ENCODE peak calls at places on chromosome 13, in four cellular contexts. J is cardiac muscle cell, H is Peyer's patch, R is psoas muscle. B is an unnamed sample.

GRCh38 chr13:51921790-51922740 is 60.3 kb downstream of the CCDC70 start:
- DNase-seq in R (no peak), H (no peak), J (no peak), B (no peak)

GRCh38 chr13:27922974-27923612 is 3.3 kb downstream of the PDX1 start:
- DNase-seq in J (no peak), H (no peak), R (no peak), B (no peak)

GRCh38 chr13:27354379-27354778 is 70.0 kb upstream of the GTF3A start:
- DNase-seq in R (no peak), H (no peak), J (no peak), B (no peak)

GRCh38 chr13:43942301-43942700 is 62.6 kb downstream of the LACC1 start:
- DNase-seq in J (no peak), R (no peak), H (no peak), B (no peak)

GRCh38 chr13:27860743-27861142 is 59.1 kb upstream of the PDX1 start:
- DNase-seq in J (peak; percentile 35), H (no peak), R (no peak), B (no peak)

GRCh38 chr13:24644051-24644450 is 36.2 kb upstream of the ATP12A start:
- DNase-seq in R (no peak), J (no peak), H (no peak), B (no peak)

GRCh38 chr13:43489168-43489730 is 297.5 kb downstream of the ENOX1 start:
- DNase-seq in J (no peak), R (peak; percentile 50), H (no peak), B (no peak)

GRCh38 chr13:100855151-100855550 is 180.6 kb upstream of the TMTC4 start:
- DNase-seq in J (no peak), H (no peak), R (no peak), B (no peak)

GRCh38 chr13:28046981-28047380 is 53.4 kb downstream of the FLT3 start:
- DNase-seq in R (no peak), H (no peak), J (no peak), B (no peak)

GRCh38 chr13:59468396-59468795 is 695.3 kb downstream of the DIAPH3 start:
- DNase-seq in R (no peak), H (no peak), J (peak; percentile 9), B (no peak)

GRCh38 chr13:29758591-29759114 is 91.8 kb downstream of the UBL3 start:
- DNase-seq in R (no peak), J (no peak), H (no peak), B (no peak)

GRCh38 chr13:21550918-21551317 is 53.1 kb downstream of the MICU2 start:
- DNase-seq in H (no peak), R (no peak), J (no peak), B (no peak)

GRCh38 chr13:107767119-107767518 is 448.2 kb downstream of the LIG4 start:
- DNase-seq in R (no peak), H (no peak), J (no peak), B (no peak)

GRCh38 chr13:31929031-31929770 is 102.4 kb upstream of the FRY start:
- DNase-seq in H (no peak), R (no peak), J (no peak), B (no peak)

GRCh38 chr13:72137782-72138181 is 270.8 kb upstream of the DACH1 start:
- DNase-seq in H (no peak), J (no peak), R (no peak), B (no peak)

GRCh38 chr13:111031531-111031961 is 83.6 kb upstream of the ARHGEF7 start:
- DNase-seq in J (no peak), R (peak; percentile 75), H (no peak), B (no peak)

GRCh38 chr13:102440259-102440936 is 38.5 kb upstream of the FGF14 start:
- DNase-seq in J (no peak), H (no peak), R (no peak), B (no peak)

GRCh38 chr13:46229251-46229650 is 17.5 kb downstream of the LRRC63 start:
- DNase-seq in R (no peak), H (no peak), J (no peak), B (no peak)

GRCh38 chr13:106851251-106851650 is 283.3 kb upstream of the ARGLU1 start:
- DNase-seq in J (no peak), H (no peak), R (no peak), B (no peak)

GRCh38 chr13:82647540-82647939 is 1234.7 kb downstream of the SLITRK1 start:
- DNase-seq in J (no peak), H (no peak), R (no peak), B (no peak)

GRCh38 chr13:54709546-54709945 is 1680.9 kb downstream of the OLFM4 start:
- DNase-seq in H (no peak), R (no peak), J (no peak), B (no peak)

GRCh38 chr13:70255406-70255991 is 147.2 kb upstream of the KLHL1 start:
- DNase-seq in R (no peak), H (no peak), J (no peak), B (no peak)

GRCh38 chr13:46679369-46680180 is 117.4 kb downstream of the ESD start:
- DNase-seq in J (no peak), H (no peak), R (no peak), B (peak; percentile 53)

GRCh38 chr13:109576331-109576813 is 210.0 kb downstream of the IRS2 start:
- DNase-seq in J (no peak), H (no peak), R (no peak), B (no peak)

GRCh38 chr13:93218583-93218982 is 8.0 kb upstream of the GPC6 start:
- DNase-seq in H (no peak), J (no peak), R (no peak), B (no peak)

GRCh38 chr13:44422755-44423643 is 49.4 kb downstream of the SERP2 start:
- DNase-seq in H (no peak), R (no peak), J (no peak), B (no peak)

GRCh38 chr13:51728972-51729371 is 75.0 kb downstream of the DHRS12 start:
- DNase-seq in R (no peak), J (no peak), H (no peak), B (no peak)

GRCh38 chr13:109454167-109454917 is 332.0 kb downstream of the IRS2 start:
- DNase-seq in R (no peak), J (no peak), H (no peak), B (no peak)

GRCh38 chr13:104993708-104994107 is 1541.8 kb downstream of the EFNB2 start:
- DNase-seq in H (no peak), J (peak; percentile 3), R (no peak), B (no peak)

GRCh38 chr13:100828226-100828625 is 153.6 kb upstream of the TMTC4 start:
- DNase-seq in R (no peak), J (peak; percentile 5), H (no peak), B (no peak)

GRCh38 chr13:23979361-23980159 is 82.3 kb upstream of the C1QTNF9B start:
- DNase-seq in J (peak; percentile 83), R (peak; percentile 83), H (peak; percentile 70), B (peak; percentile 51)

GRCh38 chr13:28181413-28181812 is 43.1 kb downstream of the PAN3 start:
- DNase-seq in J (no peak), H (no peak), R (no peak), B (no peak)

DNA sequence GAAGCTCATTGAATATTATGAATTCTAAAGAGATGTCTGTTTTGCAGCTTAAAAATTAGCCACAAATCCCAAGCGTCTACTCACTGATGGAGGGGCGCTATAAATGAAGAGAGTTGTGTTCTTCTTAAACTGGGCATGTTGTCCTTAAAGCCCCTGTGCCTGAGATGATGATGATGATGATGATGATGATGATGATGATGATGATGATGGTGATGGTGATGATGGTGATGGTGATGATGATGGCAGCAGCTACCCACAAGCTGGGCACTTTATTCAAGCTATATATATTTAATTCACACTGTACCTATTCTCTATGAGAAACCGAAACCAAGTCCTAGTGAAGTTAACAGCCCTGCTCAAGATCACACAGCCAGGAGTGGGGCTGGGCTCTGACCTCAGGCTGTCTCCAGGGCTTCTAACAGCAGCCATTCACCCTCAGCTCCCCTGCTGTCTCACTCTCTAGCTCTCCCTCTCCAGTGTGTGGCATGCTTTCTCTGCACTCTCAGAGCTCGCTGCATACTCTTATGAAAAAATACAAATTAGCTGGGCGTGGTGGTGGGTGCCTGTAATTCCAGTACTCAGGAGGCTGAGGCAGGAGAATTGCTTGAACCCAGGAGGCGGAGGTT is 169.0 kb downstream of the SHISA2 start:
- DNase-seq in J (no peak), R (no peak), H (no peak), B (peak; percentile 20)
- H3K27me3 ChIP-seq in J (no peaks in the 10 kb centered on the region), R (no peaks in the 10 kb centered on the region), H (no peaks in the 10 kb centered on the region), B (no peaks in the 10 kb centered on the region)

GRCh38 chr13:112994084-112994780 is 25.2 kb downstream of the MCF2L start:
- DNase-seq in J (no peak), H (peak; percentile 65), R (no peak), B (no peak)
- H3K4me1 ChIP-seq in J (peaks cover 5% of the 10 kb centered on the region), H (no peaks in the 10 kb centered on the region), R (no peaks in the 10 kb centered on the region), B (no peaks in the 10 kb centered on the region)

GRCh38 chr13:38656699-38657098 is 30.2 kb upstream of the FREM2 start:
- DNase-seq in H (no peak), R (no peak), J (no peak), B (no peak)

GRCh38 chr13:38662362-38662761 is 24.5 kb upstream of the FREM2 start:
- DNase-seq in R (no peak), H (no peak), J (peak; percentile 56), B (no peak)

GRCh38 chr13:38661276-38661675 is 25.6 kb upstream of the FREM2 start:
- DNase-seq in R (no peak), H (no peak), J (no peak), B (no peak)

DNA sequence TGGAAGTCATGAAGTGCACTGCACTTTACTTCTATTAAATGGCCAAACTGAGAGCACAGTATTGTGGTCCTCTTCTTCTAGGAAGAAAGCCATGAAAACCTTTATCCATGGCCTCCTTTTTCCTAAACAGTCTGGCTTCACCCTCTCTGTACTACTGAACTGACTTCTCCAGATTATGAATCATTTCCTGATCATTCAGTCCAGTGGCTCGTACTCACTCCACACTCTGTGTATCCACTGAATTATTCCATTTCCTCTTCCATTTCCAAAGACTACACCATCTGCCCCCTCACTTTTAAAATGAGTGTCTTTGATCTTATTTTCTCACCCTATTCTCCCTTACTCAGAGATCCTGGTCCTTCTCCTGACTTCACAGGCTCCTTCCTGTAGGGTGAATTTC is 29.7 kb upstream of the FREM2 start:
- DNase-seq in H (no peak), J (no peak), R (no peak), B (no peak)
- H3K27me3 ChIP-seq in H (no peaks in the 10 kb centered on the region), J (no peaks in the 10 kb centered on the region), R (no peaks in the 10 kb centered on the region), B (no peaks in the 10 kb centered on the region)

DNA sequence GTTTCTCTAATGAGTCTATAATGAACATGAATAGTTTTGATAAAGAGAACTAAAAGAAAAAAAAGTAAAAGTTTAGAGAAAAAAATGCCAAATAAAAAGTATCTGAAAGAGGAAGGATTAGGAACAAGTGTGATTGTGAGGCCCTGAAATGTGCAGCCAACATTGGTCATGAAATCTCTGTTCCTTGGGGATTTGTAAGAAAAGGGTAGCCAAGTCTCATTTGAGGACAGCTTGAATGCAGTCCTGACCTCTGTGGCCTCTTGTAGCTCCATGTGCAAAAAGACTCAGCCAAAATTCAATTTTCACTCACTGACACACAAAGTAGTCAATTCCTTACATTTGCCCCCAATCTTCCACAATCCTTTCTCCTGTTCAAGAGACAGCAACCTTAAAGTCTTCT is 167.9 kb downstream of the KLF12 start:
- DNase-seq in H (no peak), R (no peak), J (no peak), B (no peak)
- H3K4me1 ChIP-seq in H (no peaks in the 10 kb centered on the region), R (peaks cover 31% of the 10 kb centered on the region), J (no peaks in the 10 kb centered on the region), B (no peaks in the 10 kb centered on the region)

DNA sequence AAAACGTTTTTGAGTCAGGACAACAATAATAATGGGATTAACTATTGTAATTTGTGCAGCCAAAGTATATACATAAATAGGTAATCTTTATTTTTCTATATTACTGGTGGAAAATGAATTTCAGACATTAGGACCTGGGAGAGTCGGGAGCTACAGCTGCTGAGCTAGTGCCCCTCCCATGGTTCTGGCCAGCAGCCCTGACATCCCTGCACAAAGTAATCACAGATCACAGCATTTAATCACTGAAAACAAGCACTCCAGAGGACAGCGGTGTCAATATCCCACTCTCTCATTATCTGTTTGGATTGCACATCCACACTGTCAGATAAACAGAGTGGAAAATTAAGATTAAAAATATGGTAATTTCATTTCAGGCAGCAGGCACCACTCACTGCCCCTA is 254.0 kb upstream of the SOX21 start:
- DNase-seq in R (no peak), H (no peak), J (no peak), B (no peak)
- H3K27me3 ChIP-seq in R (peaks cover 64% of the 10 kb centered on the region), H (no peaks in the 10 kb centered on the region), J (peaks cover 75% of the 10 kb centered on the region), B (peaks cover 6% of the 10 kb centered on the region)